ENCODE peak calls at places on chromosomes 16 and 17, in eight cellular contexts. F is activated CD4-positive, alpha-beta T cell treated with anti-CD3 and anti-CD28 coated beads, Interleukin-2, amount 10 ng/mL, durations not matched to agents 24 days and 14 days; G is GM12865; B is PC-3; E is breast epithelium; H is endothelial cell; Y is ACHN; X is NCI-H1417. L is an unnamed sample.

GRCh38 chr16:80317132-80318098 is 223.4 kb upstream of the DYNLRB2 start:
- DNase-seq in F (no peak), G (peak), B (peak), E (no peak), H (no peak), Y (peak), X (no peak), L (no peak)

GRCh38 chr16:66264311-66265105 is 102.0 kb upstream of the CDH5 start:
- DNase-seq in F (no peak), G (no peak), B (no peak), E (peak), H (no peak), Y (no peak), X (no peak), L (no peak)

GRCh38 chr17:67245694-67246397 is 850 bp upstream of the HELZ start:
- DNase-seq in F (peak), G (peak), B (peak), E (no peak), H (peak), Y (peak), X (no peak), L (no peak)

GRCh38 chr16:819336-819735 is 18.8 kb upstream of the GNG13 start:
- DNase-seq in F (peak), G (no peak), B (no peak), E (no peak), H (no peak), Y (no peak), X (no peak), L (no peak)

GRCh38 chr17:48543854-48544355 is 1.0 kb downstream of the HOXB2 start:
- DNase-seq in F (peak), G (no peak), B (no peak), E (no peak), H (no peak), Y (no peak), X (no peak), L (no peak)

GRCh38 chr17:40564883-40565744 is at the start of gene CCR7:
- DNase-seq in F (peak), G (peak), B (no peak), E (no peak), H (no peak), Y (no peak), X (no peak), L (no peak)

GRCh38 chr17:18015603-18016002 is 23.4 kb downstream of the ATPAF2 start:
- DNase-seq in F (no peak), G (no peak), B (no peak), E (no peak), H (no peak), Y (no peak), X (no peak), L (no peak)

GRCh38 chr16:86353185-86353584 is 157.1 kb upstream of the FOXF1 start:
- DNase-seq in F (no peak), G (no peak), B (no peak), E (no peak), H (no peak), Y (no peak), X (no peak), L (no peak)

GRCh38 chr16:74556375-74556922 is 50.5 kb downstream of the GLG1 start:
- DNase-seq in F (no peak), G (no peak), B (peak), E (no peak), H (no peak), Y (no peak), X (no peak), L (no peak)

GRCh38 chr17:73933164-73933766 is 270.2 kb upstream of the RPL38 start:
- DNase-seq in F (no peak), G (no peak), B (no peak), E (no peak), H (no peak), Y (no peak), X (no peak), L (no peak)

GRCh38 chr17:71188811-71189492 is 931.9 kb upstream of the SOX9 start:
- DNase-seq in F (no peak), G (peak), B (peak), E (no peak), H (no peak), Y (peak), X (no peak), L (no peak)

GRCh38 chr17:81365601-81366585 is 29.4 kb upstream of the BAHCC1 start:
- DNase-seq in F (no peak), G (peak), B (peak), E (peak), H (no peak), Y (peak), X (peak), L (no peak)

GRCh38 chr17:50935201-50936124 is 69.3 kb upstream of the TOB1 start:
- DNase-seq in F (no peak), G (no peak), B (peak), E (peak), H (no peak), Y (no peak), X (no peak), L (no peak)

GRCh38 chr17:83155128-83156081 is 76.0 kb downstream of the METRNL start:
- DNase-seq in F (no peak), G (no peak), B (no peak), E (peak), H (no peak), Y (no peak), X (no peak), L (no peak)

GRCh38 chr17:44775838-44776621 is 17.2 kb downstream of the ADAM11 start:
- DNase-seq in F (no peak), G (no peak), B (no peak), E (no peak), H (no peak), Y (no peak), X (no peak), L (no peak)

GRCh38 chr16:78775161-78775561 is 675.7 kb downstream of the WWOX start:
- DNase-seq in F (peak), G (peak), B (no peak), E (no peak), H (no peak), Y (no peak), X (no peak), L (no peak)

GRCh38 chr16:19439483-19439882 is 21.8 kb downstream of the TMC5 start:
- DNase-seq in F (no peak), G (no peak), B (no peak), E (no peak), H (no peak), Y (no peak), X (no peak), L (no peak)

GRCh38 chr16:68432701-68433100 is 15.6 kb downstream of the SMPD3 start:
- DNase-seq in F (no peak), G (no peak), B (no peak), E (no peak), H (no peak), Y (no peak), X (no peak), L (no peak)

GRCh38 chr16:9500872-9501271 is 409.4 kb downstream of the HAPSTR1 start:
- DNase-seq in F (no peak), G (no peak), B (no peak), E (no peak), H (no peak), Y (no peak), X (no peak), L (no peak)

GRCh38 chr16:4790871-4791270 is 2.7 kb upstream of the SEPTIN12 start:
- DNase-seq in F (no peak), G (no peak), B (no peak), E (no peak), H (no peak), Y (no peak), X (no peak), L (no peak)

GRCh38 chr17:7881655-7882054 is 6.9 kb upstream of the CHD3 start:
- DNase-seq in F (no peak), G (no peak), B (no peak), E (no peak), H (no peak), Y (no peak), X (peak), L (no peak)

GRCh38 chr16:10343124-10343760 is 42.6 kb upstream of the ATF7IP2 start:
- DNase-seq in F (no peak), G (no peak), B (no peak), E (no peak), H (no peak), Y (no peak), X (no peak), L (no peak)

GRCh38 chr17:18139949-18140348 is 31.4 kb downstream of the MYO15A start:
- DNase-seq in F (no peak), G (peak), B (no peak), E (no peak), H (no peak), Y (peak), X (no peak), L (no peak)

L was measured in anterior cingulate cortex.